ENCODE peak calls at places on chromosomes 7 and 10, in four cellular contexts. Q is K562, M is WTC11, U is GM12878. P is an unnamed sample.

GRCh38 chr10:69501657-69502056 is 50.4 kb downstream of the TSPAN15 start:
- DNase-seq in Q (no peak), M (no peak), U (no peak), P (no peak)

GRCh38 chr7:157347217-157347904 is 10.6 kb downstream of the DNAJB6 start:
- DNase-seq in Q (no peak), M (no peak), U (no peak), P (no peak)

GRCh38 chr10:17872191-17873091 is 63.3 kb downstream of the MRC1 start:
- DNase-seq in Q (no peak), M (no peak), U (no peak), P (peak)

GRCh38 chr10:125409756-125410155 is 249.4 kb upstream of the CTBP2 start:
- DNase-seq in Q (no peak), M (no peak), U (no peak), P (no peak)

GRCh38 chr7:208128-208673 is 15.8 kb downstream of the FAM20C start:
- DNase-seq in Q (no peak), M (no peak), U (no peak), P (no peak)

GRCh38 chr7:54877683-54878082 is 118.7 kb upstream of the SEC61G start:
- DNase-seq in Q (no peak), M (no peak), U (no peak), P (peak)

GRCh38 chr10:58017719-58018367 is 249.9 kb downstream of the IPMK start:
- DNase-seq in Q (no peak), M (no peak), U (no peak), P (no peak)

GRCh38 chr10:117539903-117540639 is 2.5 kb upstream of the EMX2 start:
- DNase-seq in Q (no peak), M (no peak), U (no peak), P (no peak)

GRCh38 chr10:6678211-6678803 is 98.2 kb upstream of the PRKCQ start:
- DNase-seq in Q (peak), M (peak), U (no peak), P (peak)

GRCh38 chr10:43606323-43607198 is at the start of gene ZNF485:
- DNase-seq in Q (peak), M (peak), U (no peak), P (peak)

GRCh38 chr10:124993728-124994451 is 52.0 kb downstream of the ZRANB1 start:
- DNase-seq in Q (no peak), M (peak), U (no peak), P (no peak)

GRCh38 chr7:135980665-135981180 is 3.6 kb upstream of the MTPN start:
- DNase-seq in Q (no peak), M (no peak), U (peak), P (no peak)

GRCh38 chr7:815284-816216 is 16.7 kb upstream of the SUN1 start:
- DNase-seq in Q (peak), M (peak), U (no peak), P (no peak)

GRCh38 chr7:8131694-8132605 is 130.0 kb downstream of the ICA1 start:
- DNase-seq in Q (peak), M (no peak), U (peak), P (no peak)

GRCh38 chr10:68492118-68492517 is 20.3 kb upstream of the DNA2 start:
- DNase-seq in Q (no peak), M (no peak), U (no peak), P (no peak)

GRCh38 chr10:118698421-118698820 is 56.3 kb downstream of the CACUL1 start:
- DNase-seq in Q (peak), M (no peak), U (peak), P (peak)

GRCh38 chr7:143499743-143500348 is 22.2 kb downstream of the TAS2R41 start:
- DNase-seq in Q (no peak), M (no peak), U (no peak), P (no peak)

GRCh38 chr10:1715821-1716220 is 21.5 kb downstream of the ADARB2 start:
- DNase-seq in Q (no peak), M (peak), U (peak), P (no peak)

GRCh38 chr7:149826344-149827088 is 11.7 kb upstream of the ZNF862 start:
- DNase-seq in Q (no peak), M (peak), U (no peak), P (no peak)

GRCh38 chr10:76324283-76324682 is 892.9 kb downstream of the LRMDA start:
- DNase-seq in Q (no peak), M (no peak), U (no peak), P (no peak)

GRCh38 chr10:73997479-73997805 is 474 bp upstream of the VCL start:
- DNase-seq in Q (no peak), M (no peak), U (no peak), P (no peak)

GRCh38 chr10:7408494-7409044 is 2.3 kb downstream of the SFMBT2 start:
- DNase-seq in Q (peak), M (peak), U (no peak), P (no peak)

GRCh38 chr7:95960706-95961244 is 188.4 kb downstream of the DYNC1I1 start:
- DNase-seq in Q (no peak), M (no peak), U (no peak), P (no peak)

GRCh38 chr10:7488418-7488829 is 77.6 kb upstream of the SFMBT2 start:
- DNase-seq in Q (no peak), M (no peak), U (no peak), P (peak)

GRCh38 chr7:156157409-156158012 is 345.2 kb upstream of the SHH start:
- DNase-seq in Q (no peak), M (no peak), U (no peak), P (no peak)

GRCh38 chr7:17709599-17709998 is 230.7 kb downstream of the SNX13 start:
- DNase-seq in Q (no peak), M (no peak), U (no peak), P (no peak)

GRCh38 chr10:133275683-133276092 is 980 bp downstream of the ADAM8 start:
- DNase-seq in Q (no peak), M (no peak), U (no peak), P (no peak)

GRCh38 chr7:72493850-72494661 is 81.9 kb upstream of the CALN1 start:
- DNase-seq in Q (peak), M (peak), U (peak), P (peak)

GRCh38 chr7:91064938-91065337 is 199.3 kb upstream of the FZD1 start:
- DNase-seq in Q (no peak), M (no peak), U (no peak), P (no peak)

GRCh38 chr7:159078911-159079270 is 65.8 kb downstream of the VIPR2 start:
- DNase-seq in Q (no peak), M (no peak), U (no peak), P (no peak)
- TF ChIP-seq TCF7 in Q (no peak), M (no peak), U (no peak), P (no peak)

DNA sequence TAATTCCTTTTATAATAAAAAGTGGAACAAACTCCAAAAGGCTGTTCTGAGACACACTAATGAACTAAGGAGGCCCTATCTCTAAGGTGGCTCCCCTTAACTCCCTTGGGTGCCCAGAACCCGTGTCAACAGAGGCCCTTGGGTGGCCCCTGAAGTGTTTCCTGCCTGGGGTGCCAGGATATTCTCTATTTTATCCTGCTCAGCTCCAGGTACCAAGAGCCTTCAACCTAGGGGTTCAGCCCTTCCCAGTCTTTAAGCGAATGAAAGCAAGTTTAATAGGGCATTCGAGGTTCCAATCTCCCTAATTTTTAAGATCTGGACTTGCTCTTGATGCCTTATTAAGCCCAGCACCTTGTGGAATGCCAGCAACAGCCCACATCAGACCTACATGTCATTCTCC is 64.4 kb upstream of the MYO3A start:
- DNase-seq in Q (no peak), M (no peak), U (no peak), P (no peak)
- TF ChIP-seq SP1 in Q (no peak), M (no peak), U (no peak), P (no peak)

DNA sequence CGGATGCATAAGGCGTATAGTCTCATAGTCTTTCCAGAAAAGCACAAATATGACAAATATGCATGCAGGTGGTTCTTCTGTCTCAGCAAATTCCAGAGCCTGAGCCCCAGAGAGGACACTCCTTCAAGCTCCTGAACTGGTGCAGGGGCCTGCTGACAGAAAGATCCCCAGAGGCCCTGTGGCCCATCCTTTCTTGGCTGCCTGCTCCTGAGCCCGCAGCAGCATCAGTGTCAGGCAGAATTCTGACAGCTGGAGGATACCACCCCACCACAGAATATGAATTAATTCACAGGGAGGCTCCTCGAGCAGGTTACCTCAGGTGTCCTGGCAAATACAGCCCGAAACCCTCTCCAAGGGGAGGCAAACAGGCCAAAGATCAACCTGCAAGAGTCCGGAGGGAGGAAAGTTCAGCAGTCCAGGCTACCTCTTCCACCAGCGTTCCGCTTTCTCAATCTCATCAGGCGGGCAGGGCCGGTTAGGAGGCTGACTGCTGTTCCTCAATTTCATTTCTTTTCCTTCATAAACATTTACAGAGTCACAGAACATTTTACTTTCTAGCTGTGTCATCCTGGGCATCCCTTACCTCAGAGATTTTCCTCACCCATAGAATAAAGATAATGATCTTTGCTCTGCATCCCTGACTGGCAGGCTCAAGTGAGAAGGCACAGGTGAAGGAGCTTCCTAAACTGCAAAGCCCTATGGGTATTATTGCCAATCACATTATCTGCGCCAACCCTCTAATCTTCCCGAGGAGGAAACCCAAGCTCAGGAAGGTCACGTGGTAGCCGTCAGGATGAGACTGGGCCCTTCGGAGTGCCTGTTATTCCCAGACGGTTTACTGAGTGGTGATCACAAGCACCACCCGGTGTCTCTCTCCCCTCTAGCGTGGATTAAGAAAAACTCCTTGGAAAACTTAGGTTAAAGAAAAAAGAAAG is 1.4 kb downstream of the DNAJB12 start:
- DNase-seq in Q (peak), M (no peak), U (no peak), P (no peak)
- TF ChIP-seq TCF7 in Q (no peak), M (no peak), U (no peak), P (no peak)

DNA sequence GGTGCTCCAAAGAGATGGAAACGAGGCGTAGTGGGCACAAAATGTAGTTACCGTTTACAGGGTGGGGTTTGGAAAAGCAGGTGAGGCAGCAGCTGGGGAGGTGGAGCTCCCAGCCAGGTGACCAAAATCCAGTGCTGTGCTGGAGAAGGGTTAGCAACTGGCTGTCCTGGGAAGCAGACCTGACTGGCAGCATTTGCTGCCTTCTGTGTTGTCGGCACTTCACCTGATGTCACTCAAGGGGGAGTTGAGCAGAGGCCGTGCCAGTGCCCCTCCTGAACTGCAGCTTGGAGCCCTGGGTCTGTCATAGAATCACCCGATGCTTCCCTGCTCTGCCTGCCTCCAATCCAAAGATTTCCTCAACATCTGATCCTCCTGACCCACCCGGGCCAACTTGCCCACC is 12.8 kb downstream of the GCK start:
- DNase-seq in Q (no peak), M (no peak), U (no peak), P (no peak)
- TF ChIP-seq SP1 in Q (no peak), M (no peak), U (no peak), P (no peak)

DNA sequence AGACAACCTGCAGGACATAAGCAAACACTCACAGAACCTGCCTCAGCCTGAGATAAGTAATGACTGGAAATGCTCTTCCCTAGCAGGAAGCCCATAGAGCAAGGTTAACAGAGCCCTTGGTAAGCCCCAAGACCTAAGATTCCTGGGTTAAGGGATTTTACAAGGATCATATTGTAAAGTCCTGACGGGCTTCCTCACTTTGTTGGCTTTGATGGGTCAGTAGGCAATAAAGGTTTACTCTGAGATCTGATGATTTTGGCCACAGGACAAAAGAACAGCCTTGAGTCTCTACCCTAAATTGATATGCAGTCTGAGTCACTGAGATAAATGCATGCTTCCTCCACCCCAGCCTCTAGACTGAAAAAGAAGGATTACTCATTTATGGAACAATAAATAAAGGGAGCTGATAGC is 270.8 kb downstream of the HTR7 start:
- DNase-seq in Q (no peak), M (no peak), U (no peak), P (no peak)
- TF ChIP-seq TCF7 in Q (no peak), M (no peak), U (no peak), P (no peak)

GRCh38 chr10:484925-485661 is 204.4 kb downstream of the DIP2C start:
- DNase-seq in Q (no peak), M (no peak), U (no peak), P (no peak)
- TF ChIP-seq SP1 in Q (no peak), M (no peak), U (no peak), P (no peak)

GRCh38 chr7:120852700-120853099 is 5.2 kb downstream of the TSPAN12 start:
- DNase-seq in Q (no peak), M (no peak), U (no peak), P (no peak)

GRCh38 chr7:120857558-120858298 is at the start of gene TSPAN12:
- DNase-seq in Q (peak), M (peak), U (no peak), P (peak)

GRCh38 chr7:120856621-120857352 is 1.2 kb downstream of the TSPAN12 start:
- DNase-seq in Q (peak), M (peak), U (peak), P (peak)

GRCh38 chr7:120858299-120858636 is 324 bp upstream of the TSPAN12 start:
- DNase-seq in Q (no peak), M (no peak), U (no peak), P (no peak)

GRCh38 chr7:120856198-120856597 is 1.7 kb downstream of the TSPAN12 start:
- DNase-seq in Q (peak), M (no peak), U (no peak), P (no peak)
- TF ChIP-seq TCF7 in Q (no peak), M (no peak), U (no peak), P (no peak)

GRCh38 chr10:78806805-78807221 is 262.0 kb upstream of the ZMIZ1 start:
- DNase-seq in Q (no peak), M (no peak), U (no peak), P (no peak)
- TF ChIP-seq SP1 in Q (no peak), M (no peak), U (no peak), P (no peak)

GRCh38 chr7:68787586-68787985 is 810.7 kb upstream of the AUTS2 start:
- DNase-seq in Q (no peak), M (no peak), U (no peak), P (no peak)
- TF ChIP-seq TCF7 in Q (no peak), M (no peak), U (no peak), P (no peak)

P was measured in HepG2.